ENCODE peak calls at places on chromosomes 13 and 19, in six cellular contexts. V is astrocyte of the spinal cord, Y is lower leg skin, U is stomach, B is fibroblast of lung, T is BE2C. O is an unnamed sample.
A peak's percentile ranks its signal among the peaks of the same experiment; 100 is the strongest.

GRCh38 chr13:102817907-102818306 is 19.0 kb downstream of the BIVM start:
- DNase-seq in V (peak; percentile 27), Y (no peak), U (no peak), B (peak; percentile 66), T (no peak), O (peak; percentile 33)

GRCh38 chr13:38941353-38941945 is 49.2 kb downstream of the STOML3 start:
- DNase-seq in V (peak; percentile 4), Y (no peak), U (no peak), B (no peak), T (no peak), O (no peak)

GRCh38 chr19:49340069-49340864 is 5.1 kb downstream of the CD37 start:
- DNase-seq in V (no peak), Y (no peak), U (peak; percentile 84), B (no peak), T (peak; percentile 76), O (no peak)

GRCh38 chr13:19862511-19863313 is 737 bp downstream of the ZMYM5 start:
- DNase-seq in V (peak; percentile 24), Y (peak; percentile 27), U (peak; percentile 29), B (peak; percentile 22), T (peak; percentile 40), O (no peak)

GRCh38 chr19:31459430-31459829 is 110.2 kb upstream of the TSHZ3 start:
- DNase-seq in V (no peak), Y (no peak), U (no peak), B (no peak), T (no peak), O (no peak)

GRCh38 chr19:17734146-17734545 is 14.9 kb downstream of the MAP1S start:
- DNase-seq in V (no peak), Y (no peak), U (no peak), B (no peak), T (no peak), O (no peak)

GRCh38 chr19:17681505-17682125 is 6.5 kb downstream of the UNC13A start:
- DNase-seq in V (peak; percentile 13), Y (no peak), U (no peak), B (peak; percentile 43), T (no peak), O (no peak)

GRCh38 chr13:112885782-112886268 is 83.2 kb upstream of the MCF2L start:
- DNase-seq in V (peak; percentile 86), Y (peak; percentile 68), U (peak; percentile 92), B (peak; percentile 88), T (peak; percentile 96), O (peak; percentile 55)

GRCh38 chr13:93260591-93260990 is 34.0 kb downstream of the GPC6 start:
- DNase-seq in V (no peak), Y (no peak), U (no peak), B (peak; percentile 56), T (no peak), O (no peak)

GRCh38 chr19:38559428-38560401 is 58.0 kb downstream of the MAP4K1 start:
- DNase-seq in V (no peak), Y (no peak), U (no peak), B (peak; percentile 45), T (no peak), O (no peak)

GRCh38 chr13:46521921-46522691 is 30.9 kb upstream of the LRCH1 start:
- DNase-seq in V (no peak), Y (no peak), U (no peak), B (no peak), T (no peak), O (no peak)

DNA sequence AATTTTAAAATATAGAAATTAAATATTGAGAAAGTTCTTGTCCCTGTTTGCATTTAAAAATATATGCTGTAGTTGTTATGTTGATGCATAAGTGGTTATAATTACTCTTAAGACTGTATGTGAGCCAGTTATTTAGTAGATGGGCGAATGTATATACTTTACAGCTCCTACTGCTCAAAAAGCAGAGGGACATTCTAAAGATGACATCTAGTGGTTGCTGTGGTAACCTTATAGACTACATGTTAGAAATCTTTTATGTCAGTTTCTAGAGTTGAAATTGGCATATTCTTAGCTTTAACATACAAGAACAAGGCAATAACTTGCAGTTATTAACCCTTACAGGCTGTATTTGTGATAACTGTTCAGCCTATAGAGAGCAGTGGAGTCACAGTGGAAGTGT is 160.5 kb downstream of the OLFM4 start:
- DNase-seq in V (no peak), Y (no peak), U (no peak), B (no peak), T (no peak), O (no peak)
- TF ChIP-seq CTCF in V (no peak), Y (no peak), U (no peak), B (no peak), T (no peak), O (no peak)

GRCh38 chr13:24680921-24681585 is 845 bp downstream of the ATP12A start:
- DNase-seq in V (no peak), Y (no peak), U (no peak), B (no peak), T (no peak), O (no peak)
- H3K4me3 ChIP-seq in V (no peak overlapping the region), Y (no peak overlapping the region), U (peak overlapping the region; percentile 51), B (no peak overlapping the region), T (no peak overlapping the region), O (peak overlapping the region; percentile 36)

DNA sequence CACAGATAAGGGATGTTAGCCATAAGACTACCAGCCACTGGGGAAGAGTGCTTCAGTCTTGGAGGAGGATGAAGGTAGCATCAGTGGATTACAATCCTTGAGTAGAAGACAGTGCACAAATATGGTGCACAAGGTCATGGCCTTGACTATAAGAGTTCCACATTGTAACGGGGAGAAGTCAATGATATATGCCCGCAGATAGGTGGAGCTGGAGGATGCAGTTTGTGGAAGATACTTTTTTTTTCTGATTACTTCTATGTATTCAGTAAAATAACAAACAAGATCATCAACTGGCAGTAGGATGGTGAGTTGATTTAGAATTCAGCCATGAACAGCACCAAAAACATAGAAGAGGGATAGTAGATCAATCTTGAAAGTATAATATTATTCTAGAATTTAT is 926.8 kb upstream of the MIR17HG start:
- DNase-seq in V (no peak), Y (no peak), U (no peak), B (no peak), T (no peak), O (no peak)
- TF ChIP-seq CTCF in V (peak; percentile 28), Y (no peak), U (no peak), B (peak; percentile 22), T (peak; percentile 45), O (no peak)

GRCh38 chr19:35136231-35136630 is 1.4 kb upstream of the LGI4 start:
- DNase-seq in V (no peak), Y (no peak), U (no peak), B (no peak), T (no peak), O (no peak)

GRCh38 chr19:35132254-35132653 is 2.6 kb downstream of the LGI4 start:
- DNase-seq in V (no peak), Y (no peak), U (no peak), B (no peak), T (no peak), O (no peak)

GRCh38 chr19:35133826-35134225 is 1.0 kb downstream of the LGI4 start:
- DNase-seq in V (no peak), Y (no peak), U (no peak), B (no peak), T (no peak), O (no peak)

GRCh38 chr19:35135389-35135909 is 590 bp upstream of the LGI4 start:
- DNase-seq in V (peak; percentile 44), Y (no peak), U (peak; percentile 82), B (peak; percentile 45), T (peak; percentile 81), O (peak; percentile 22)

GRCh38 chr19:35134601-35135091 is at the start of gene LGI4:
- DNase-seq in V (no peak), Y (no peak), U (no peak), B (no peak), T (no peak), O (no peak)
- H3K4me3 ChIP-seq in V (no peak within 1 kb of the TSS), Y (peak within 1 kb of the TSS; percentile 8), U (peak within 1 kb of the TSS; percentile 32), B (peak within 1 kb of the TSS; percentile 11), T (no peak within 1 kb of the TSS), O (no peak within 1 kb of the TSS)

DNA sequence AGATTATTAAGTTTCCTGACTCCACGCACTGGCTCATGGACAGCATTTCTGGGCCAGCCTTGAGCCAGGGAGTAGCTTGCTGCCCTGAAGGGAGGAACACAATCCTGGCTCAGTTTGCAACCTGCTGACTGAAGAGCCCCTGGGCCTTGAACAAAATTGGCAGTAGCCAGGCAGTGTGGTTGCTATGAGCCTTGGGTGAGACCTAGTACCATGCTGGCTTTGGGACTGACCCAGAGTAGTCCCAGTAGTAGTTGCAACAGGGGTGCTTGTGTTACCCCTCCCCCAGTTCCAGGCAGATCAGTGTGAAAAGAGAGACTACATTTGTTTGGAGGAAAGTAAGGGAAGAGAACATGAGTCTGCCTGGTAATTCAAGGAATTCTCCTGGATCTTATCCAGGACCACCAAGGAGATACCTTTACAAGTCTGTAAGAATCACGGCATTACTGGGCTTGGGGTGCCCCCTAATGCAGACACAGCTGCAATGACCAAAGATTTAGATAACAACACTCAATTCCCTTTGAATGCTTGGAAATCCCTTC is 22.0 kb downstream of the ITGBL1 start:
- DNase-seq in V (peak; percentile 96), Y (no peak), U (no peak), B (peak; percentile 96), T (no peak), O (peak; percentile 95)
- TF ChIP-seq CTCF in V (peak; percentile 70), Y (no peak), U (peak; percentile 5), B (peak; percentile 68), T (peak; percentile 26), O (peak; percentile 79)

O was measured in astrocyte of the cerebellum.